ENCODE peak calls at places on chromosomes 11 and 22, in four cellular contexts. P is HCT116, O is Right ventricle myocardium superior, T is left cardiac atrium. X is an unnamed sample.

GRCh38 chr11:122984186-122985011 is 2.8 kb upstream of the BSX start:
- ATAC-seq in T (peak; percentile 45), P (no peak), O (peak; percentile 36), X (peak; percentile 87)

GRCh38 chr11:126861796-126862195 is 138.8 kb downstream of the KIRREL3 start:
- ATAC-seq in P (no peak), O (no peak), T (no peak), X (no peak)

GRCh38 chr11:59186130-59186594 is 14.2 kb downstream of the DTX4 start:
- ATAC-seq in T (no peak), P (peak; percentile 92), O (peak; percentile 28), X (peak; percentile 81)

GRCh38 chr11:117458275-117459120 is 130.8 kb downstream of the CEP164 start:
- ATAC-seq in O (no peak), T (no peak), P (no peak), X (no peak)

GRCh38 chr11:34501500-34501899 is 12.1 kb downstream of the ELF5 start:
- ATAC-seq in O (peak; percentile 41), T (peak; percentile 66), P (peak; percentile 47), X (no peak)

GRCh38 chr11:102753267-102753666 is 27.2 kb downstream of the MMP10 start:
- ATAC-seq in P (no peak), O (no peak), T (no peak), X (no peak)

GRCh38 chr22:42299586-42300285 is 29.3 kb upstream of the TCF20 start:
- ATAC-seq in T (peak; percentile 28), P (no peak), O (peak; percentile 23), X (no peak)

GRCh38 chr11:17171342-17171741 is 36.4 kb downstream of the PIK3C2A start:
- ATAC-seq in T (no peak), O (no peak), P (no peak), X (peak; percentile 65)

GRCh38 chr11:40281055-40281580 is 1178.3 kb downstream of the LRRC4C start:
- ATAC-seq in P (no peak), T (peak; percentile 85), O (peak; percentile 82), X (peak; percentile 75)

GRCh38 chr11:13336246-13336873 is 58.8 kb downstream of the BMAL1 start:
- ATAC-seq in O (peak; percentile 64), T (no peak), P (peak; percentile 18), X (no peak)

GRCh38 chr11:88359529-88359928 is 22.0 kb upstream of the CTSC start:
- ATAC-seq in T (no peak), O (no peak), P (no peak), X (no peak)

GRCh38 chr11:124643605-124644425 is 21.2 kb downstream of the TBRG1 start:
- ATAC-seq in P (no peak), T (peak; percentile 86), O (no peak), X (peak; percentile 50)

GRCh38 chr11:94974178-94974577 is 669 bp downstream of the KDM4D start:
- ATAC-seq in P (no peak), O (no peak), T (no peak), X (no peak)

GRCh38 chr11:88418508-88418907 is 81.0 kb upstream of the CTSC start:
- ATAC-seq in T (no peak), P (no peak), O (no peak), X (no peak)

GRCh38 chr22:46409631-46410210 is 74.2 kb downstream of the TRMU start:
- ATAC-seq in O (no peak), P (no peak), T (no peak), X (no peak)

GRCh38 chr11:46330887-46331652 is 16.2 kb upstream of the DGKZ start:
- ATAC-seq in T (peak; percentile 9), O (no peak), P (no peak), X (no peak)

GRCh38 chr11:34234086-34234740 is 123.6 kb downstream of the ABTB2 start:
- ATAC-seq in O (peak; percentile 34), T (peak; percentile 85), P (peak; percentile 96), X (peak; percentile 95)

GRCh38 chr11:33266418-33267215 is 9.4 kb downstream of the HIPK3 start:
- ATAC-seq in T (peak; percentile 89), P (no peak), O (peak; percentile 65), X (peak; percentile 36)

GRCh38 chr22:49705631-49706352 is 121.9 kb downstream of the BRD1 start:
- ATAC-seq in O (no peak), P (peak; percentile 34), T (no peak), X (no peak)

GRCh38 chr22:28175730-28176492 is 256.9 kb upstream of the PITPNB start:
- ATAC-seq in P (no peak), O (no peak), T (no peak), X (no peak)

GRCh38 chr11:27012254-27012921 is 18.5 kb downstream of the FIBIN start:
- ATAC-seq in P (no peak), T (peak; percentile 81), O (peak; percentile 52), X (peak; percentile 95)

GRCh38 chr11:85737738-85738137 is 51.7 kb upstream of the CCDC89 start:
- ATAC-seq in T (peak; percentile 50), O (no peak), P (no peak), X (no peak)

GRCh38 chr11:43992834-43993637 is 50.6 kb downstream of the C11orf96 start:
- ATAC-seq in T (peak; percentile 61), P (no peak), O (peak; percentile 83), X (no peak)

GRCh38 chr22:41348964-41349484 is 32.7 kb upstream of the TEF start:
- ATAC-seq in T (no peak), O (no peak), P (no peak), X (no peak)

GRCh38 chr11:106178361-106178760 is 100.9 kb downstream of the AASDHPPT start:
- ATAC-seq in P (no peak), T (no peak), O (no peak), X (no peak)

GRCh38 chr11:114678125-114679036 is at the start of gene NXPE2:
- ATAC-seq in O (peak; percentile 59), T (no peak), P (no peak), X (no peak)

GRCh38 chr11:7552666-7553065 is 38.9 kb downstream of the PPFIBP2 start:
- ATAC-seq in P (no peak), T (no peak), O (no peak), X (no peak)

GRCh38 chr11:33040862-33041453 is 1.6 kb downstream of the TCP11L1 start:
- ATAC-seq in P (no peak), O (no peak), T (no peak), X (no peak)

GRCh38 chr22:20654343-20655208 is 119.3 kb upstream of the SERPIND1 start:
- ATAC-seq in T (no peak), P (no peak), O (no peak), X (no peak)

GRCh38 chr11:646214-646613 is 9.1 kb downstream of the DRD4 start:
- ATAC-seq in O (no peak), T (no peak), P (no peak), X (no peak)

GRCh38 chr11:73416711-73417265 is 40.6 kb downstream of the RELT start:
- ATAC-seq in O (no peak), T (peak; percentile 23), P (no peak), X (peak; percentile 14)